ENCODE peak calls at places on chromosomes 2 and 18, in ten cellular contexts. R is stomach, X is ovary, F is HepG2, U is H1, W is transverse colon, S is GM12878, Q is sigmoid colon, Y is tibial nerve, B is suprapubic skin. A is an unnamed sample.

GRCh38 chr18:32724071-32724696 is 48.6 kb downstream of the KLHL14 start:
- DNase-seq in W (no peak), Q (no peak), U (no peak), X (no peak), Y (no peak), R (no peak), S (no peak), B (no peak), F (no peak), A (no peak)

GRCh38 chr18:37440206-37440605 is 125.4 kb downstream of the CELF4 start:
- DNase-seq in Y (no peak), X (peak), F (no peak), Q (no peak), S (no peak), U (no peak), W (no peak), R (no peak), B (no peak), A (no peak)

GRCh38 chr2:181848356-181848876 is 43.1 kb upstream of the ITPRID2 start:
- DNase-seq in Y (no peak), Q (no peak), R (no peak), X (no peak), B (no peak), U (no peak), S (no peak), F (no peak), W (no peak), A (no peak)

GRCh38 chr2:85506768-85507181 is 32.2 kb upstream of the MAT2A start:
- DNase-seq in W (no peak), Q (no peak), U (no peak), R (no peak), X (no peak), B (peak), Y (no peak), F (no peak), S (no peak), A (no peak)

GRCh38 chr2:39379643-39380524 is 57.2 kb downstream of the MAP4K3 start:
- DNase-seq in Q (no peak), B (no peak), U (no peak), R (no peak), S (peak), F (peak), Y (no peak), X (no peak), W (no peak), A (peak)

GRCh38 chr2:232340171-232340935 is 38.2 kb upstream of the ALPP start:
- DNase-seq in U (no peak), F (no peak), S (no peak), Y (no peak), Q (peak), X (no peak), B (peak), W (no peak), R (no peak), A (no peak)

GRCh38 chr2:128793414-128793813 is 474.7 kb upstream of the HS6ST1 start:
- DNase-seq in W (no peak), Y (no peak), U (no peak), F (no peak), Q (no peak), X (no peak), B (no peak), R (no peak), S (no peak), A (no peak)

GRCh38 chr2:109419171-109419756 is 194.5 kb downstream of the SEPTIN10 start:
- DNase-seq in U (no peak), F (no peak), Q (no peak), X (no peak), S (no peak), Y (no peak), B (no peak), R (no peak), W (no peak), A (no peak)

GRCh38 chr18:48949051-48949605 is 1.6 kb downstream of the SMAD7 start:
- DNase-seq in X (peak), B (no peak), F (no peak), Y (no peak), U (no peak), R (peak), W (peak), Q (peak), S (no peak), A (no peak)

GRCh38 chr2:239158641-239159475 is 242.0 kb downstream of the HDAC4 start:
- DNase-seq in U (no peak), R (peak), S (no peak), Y (peak), Q (peak), F (no peak), B (peak), X (no peak), W (peak), A (peak)

GRCh38 chr2:239157766-239158165 is 243.1 kb downstream of the HDAC4 start:
- DNase-seq in F (no peak), U (no peak), W (peak), R (peak), S (no peak), X (peak), Y (peak), B (peak), Q (peak), A (peak)

GRCh38 chr2:239156516-239157265 is 244.1 kb downstream of the HDAC4 start:
- DNase-seq in S (no peak), Y (peak), R (peak), Q (peak), B (peak), X (peak), W (no peak), U (no peak), F (no peak), A (no peak)

GRCh38 chr2:239155806-239156480 is 244.9 kb downstream of the HDAC4 start:
- DNase-seq in Q (peak), U (no peak), Y (no peak), B (peak), S (no peak), W (no peak), R (peak), F (no peak), X (peak), A (no peak)

GRCh38 chr2:239157269-239157668 is 243.6 kb downstream of the HDAC4 start:
- DNase-seq in Y (peak), U (no peak), F (no peak), S (no peak), B (peak), R (peak), W (no peak), Q (peak), X (peak), A (no peak)
- TF ChIP-seq EP300 in Y (no peak), U (no peak), F (no peak), S (no peak), B (no peak), R (no peak), W (no peak), Q (no peak), X (no peak), A (no peak)

DNA sequence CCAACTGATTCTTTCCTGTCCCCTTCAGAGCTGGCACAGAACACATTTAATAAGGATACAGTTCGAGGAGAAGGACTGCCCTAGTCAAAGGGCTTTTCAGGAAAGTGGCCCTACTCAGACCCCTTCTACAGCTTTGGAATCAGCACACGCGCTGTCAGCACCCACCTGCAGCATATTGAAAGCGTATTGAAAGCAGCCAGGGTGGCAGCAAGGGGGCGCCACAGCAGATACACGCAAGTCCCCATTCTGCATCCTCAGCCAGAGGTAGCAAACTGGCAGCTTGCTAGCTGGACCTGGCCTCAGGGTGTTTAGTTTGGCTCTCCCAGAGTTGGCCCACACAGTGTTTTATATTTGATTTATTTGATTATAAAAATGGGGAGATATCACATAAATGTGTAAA is 101.0 kb upstream of the NT5C1B start:
- DNase-seq in W (no peak), U (peak), B (no peak), R (no peak), F (no peak), S (no peak), Q (no peak), X (no peak), Y (no peak), A (peak)
- TF ChIP-seq EP300 in W (no peak), U (no peak), B (no peak), R (no peak), F (no peak), S (no peak), Q (no peak), X (no peak), Y (no peak), A (no peak)

GRCh38 chr18:2606335-2606734 is 35.0 kb downstream of the NDC80 start:
- DNase-seq in B (no peak), Y (no peak), U (no peak), F (no peak), X (no peak), S (no peak), Q (no peak), W (no peak), R (no peak), A (no peak)

GRCh38 chr18:2612996-2613395 is 41.6 kb downstream of the NDC80 start:
- DNase-seq in R (no peak), S (no peak), Q (no peak), F (no peak), B (no peak), W (no peak), Y (no peak), X (no peak), U (no peak), A (no peak)

GRCh38 chr18:2610549-2610948 is 39.2 kb downstream of the NDC80 start:
- DNase-seq in U (no peak), B (no peak), Y (no peak), F (no peak), S (no peak), Q (no peak), R (no peak), W (no peak), X (no peak), A (no peak)

DNA sequence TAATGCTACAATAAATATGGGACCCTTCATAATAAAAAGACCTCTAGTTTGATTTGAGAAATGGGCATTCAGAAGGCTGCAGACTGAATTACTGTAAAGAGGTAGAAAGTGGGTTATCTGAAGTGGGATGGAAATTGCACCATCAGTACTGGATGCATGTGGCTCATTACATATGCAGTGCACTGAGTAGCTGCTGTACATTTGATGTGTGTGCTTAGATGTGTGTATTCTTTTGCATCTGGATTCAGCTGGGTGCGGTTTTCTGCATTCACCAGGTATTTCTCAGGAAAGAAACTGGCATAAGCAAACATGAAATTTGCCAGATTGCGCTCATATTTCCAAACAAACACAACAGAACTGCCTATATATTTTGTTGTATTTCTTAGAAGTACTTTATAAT is 38.2 kb downstream of the NDC80 start:
- DNase-seq in S (no peak), Q (no peak), W (no peak), U (no peak), X (no peak), F (no peak), R (no peak), B (no peak), Y (no peak), A (no peak)
- TF ChIP-seq EP300 in S (no peak), Q (no peak), W (no peak), U (no peak), X (no peak), F (no peak), R (no peak), B (no peak), Y (no peak), A (no peak)

GRCh38 chr2:55116966-55117365 is 66.7 kb upstream of the RTN4 start:
- DNase-seq in Q (no peak), S (no peak), F (no peak), Y (no peak), R (no peak), X (no peak), U (no peak), B (no peak), W (no peak), A (no peak)

GRCh38 chr2:55119711-55120487 is 69.6 kb upstream of the RTN4 start:
- DNase-seq in F (no peak), B (no peak), X (no peak), R (no peak), U (no peak), Y (no peak), S (no peak), W (no peak), Q (no peak), A (no peak)

GRCh38 chr2:55118643-55119065 is 68.4 kb upstream of the RTN4 start:
- DNase-seq in Y (no peak), R (no peak), B (no peak), W (no peak), F (no peak), S (no peak), X (no peak), U (no peak), Q (no peak), A (no peak)

GRCh38 chr2:55123851-55124269 is 73.6 kb upstream of the RTN4 start:
- DNase-seq in U (no peak), S (no peak), Y (no peak), X (no peak), F (no peak), R (no peak), Q (no peak), W (no peak), B (no peak), A (no peak)

DNA sequence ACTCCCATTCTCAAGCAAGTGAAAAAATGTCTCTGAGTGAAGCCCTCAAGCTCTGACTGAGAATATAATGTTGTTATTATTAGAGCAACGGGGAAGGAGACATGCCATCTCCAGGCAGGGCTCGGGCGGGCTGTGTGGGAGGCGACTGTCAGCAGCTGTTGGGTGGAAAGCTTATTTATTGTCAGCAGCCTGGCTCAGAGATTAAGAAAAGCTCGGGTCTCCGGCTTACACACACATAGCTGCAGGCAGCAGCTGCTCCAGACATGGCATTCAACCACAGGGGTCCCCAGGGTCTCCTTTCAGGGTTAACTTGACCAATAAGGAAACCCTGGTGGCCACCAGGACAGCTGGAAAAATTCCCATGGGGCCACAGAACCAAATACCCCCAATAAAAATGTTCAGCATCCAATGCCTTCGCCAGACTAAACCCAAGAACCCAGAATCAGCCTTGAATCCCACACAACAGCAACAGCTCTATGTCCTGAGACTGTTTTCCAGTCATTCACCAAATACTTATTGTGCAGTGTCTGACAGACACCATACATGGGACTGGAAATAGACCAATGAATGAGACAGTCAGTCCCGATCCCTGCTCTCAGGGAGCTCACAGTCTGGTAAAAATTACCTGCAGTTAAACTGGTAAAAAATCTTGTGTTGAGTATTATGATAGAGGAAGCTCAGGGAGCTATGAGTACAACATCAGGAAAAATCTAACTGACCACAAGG is 70.5 kb upstream of the RTN4 start:
- DNase-seq in B (no peak), S (no peak), Q (no peak), W (peak), U (no peak), R (no peak), F (no peak), X (peak), Y (no peak), A (no peak)
- TF ChIP-seq EP300 in B (no peak), S (no peak), Q (no peak), W (no peak), U (no peak), R (no peak), F (no peak), X (no peak), Y (no peak), A (no peak)

GRCh38 chr2:191190861-191191552 is 40.2 kb upstream of the STAT4 start:
- DNase-seq in B (no peak), S (no peak), X (no peak), W (no peak), U (no peak), F (no peak), Y (no peak), R (no peak), Q (no peak), A (no peak)
- TF ChIP-seq EP300 in B (no peak), S (no peak), X (no peak), W (no peak), U (no peak), F (no peak), Y (no peak), R (no peak), Q (no peak), A (no peak)

A was measured in A549.